ENCODE peak calls at places on chromosomes 11 and 22, in nine cellular contexts. P is IMR-90, H is ovary, U is K562, W is esophagus squamous epithelium, G is erythroblast, D is uterus, T is tibial nerve, A is spleen. Y is an unnamed sample.

GRCh38 chr22:46044718-46045458 is 67.9 kb upstream of the WNT7B start:
- DNase-seq in G (no peak), H (peak), A (peak), T (no peak), W (no peak), U (no peak), D (peak), P (no peak), Y (no peak)

GRCh38 chr11:32870676-32871075 is 21.9 kb upstream of the QSER1 start:
- DNase-seq in H (no peak), G (peak), A (no peak), U (peak), P (no peak), W (no peak), T (no peak), D (no peak), Y (no peak)

GRCh38 chr11:118136826-118137225 is 15.8 kb downstream of the SCN4B start:
- DNase-seq in U (no peak), D (no peak), T (no peak), W (no peak), P (no peak), H (no peak), G (no peak), A (no peak), Y (no peak)

GRCh38 chr11:74327076-74327475 is 15.6 kb upstream of the P4HA3 start:
- DNase-seq in A (no peak), T (no peak), G (no peak), P (no peak), D (no peak), W (no peak), U (no peak), H (no peak), Y (no peak)

GRCh38 chr11:4480577-4481539 is 1.6 kb upstream of the OR52K1 start:
- DNase-seq in U (no peak), W (no peak), G (no peak), T (no peak), A (no peak), H (no peak), P (no peak), D (no peak), Y (no peak)

GRCh38 chr11:122843281-122844150 is 5.2 kb downstream of the CRTAM start:
- DNase-seq in U (no peak), H (no peak), P (no peak), W (no peak), G (no peak), D (no peak), A (no peak), T (no peak), Y (no peak)

GRCh38 chr11:118295834-118296454 is 8.6 kb upstream of the CD3E start:
- DNase-seq in W (no peak), G (peak), A (no peak), D (no peak), P (peak), T (no peak), H (no peak), U (no peak), Y (no peak)

GRCh38 chr11:23405350-23405937 is 545.2 kb upstream of the CCDC179 start:
- DNase-seq in A (peak), H (no peak), G (no peak), P (no peak), U (no peak), T (no peak), W (no peak), D (no peak), Y (no peak)

GRCh38 chr11:74713686-74714085 is 17.5 kb downstream of the CHRDL2 start:
- DNase-seq in A (no peak), H (no peak), T (no peak), D (no peak), P (no peak), G (no peak), W (no peak), U (no peak), Y (no peak)

GRCh38 chr11:114279778-114280532 is 16.2 kb upstream of the NNMT start:
- DNase-seq in G (no peak), W (no peak), D (no peak), A (no peak), T (no peak), P (peak), U (no peak), H (no peak), Y (peak)

GRCh38 chr11:16777576-16777975 is 39.1 kb downstream of the C11orf58 start:
- DNase-seq in T (no peak), H (no peak), P (no peak), U (no peak), G (no peak), D (no peak), A (peak), W (no peak), Y (no peak)

GRCh38 chr11:26028294-26028954 is 303.5 kb upstream of the ANO3 start:
- DNase-seq in H (no peak), D (no peak), A (no peak), T (no peak), U (no peak), W (no peak), P (peak), G (no peak), Y (no peak)

GRCh38 chr22:31754813-31755212 is 994 bp downstream of the DEPDC5 start:
- DNase-seq in W (no peak), A (no peak), T (no peak), G (peak), U (no peak), P (no peak), H (no peak), D (no peak), Y (no peak)

GRCh38 chr11:819129-819931 is 616 bp downstream of the PNPLA2 start:
- DNase-seq in P (peak), G (peak), A (peak), H (peak), D (peak), T (peak), U (peak), W (peak), Y (no peak)

GRCh38 chr11:818396-819128 is at the start of gene PNPLA2:
- DNase-seq in U (no peak), W (no peak), D (peak), T (no peak), G (no peak), H (peak), P (no peak), A (peak), Y (no peak)

GRCh38 chr11:821513-822371 is 3.0 kb downstream of the PNPLA2 start:
- DNase-seq in T (no peak), A (no peak), H (no peak), P (no peak), W (no peak), D (no peak), U (no peak), G (no peak), Y (no peak)

GRCh38 chr11:820655-821512 is 2.2 kb downstream of the PNPLA2 start:
- DNase-seq in A (peak), G (no peak), W (no peak), T (no peak), U (no peak), D (no peak), P (peak), H (peak), Y (no peak)

DNA sequence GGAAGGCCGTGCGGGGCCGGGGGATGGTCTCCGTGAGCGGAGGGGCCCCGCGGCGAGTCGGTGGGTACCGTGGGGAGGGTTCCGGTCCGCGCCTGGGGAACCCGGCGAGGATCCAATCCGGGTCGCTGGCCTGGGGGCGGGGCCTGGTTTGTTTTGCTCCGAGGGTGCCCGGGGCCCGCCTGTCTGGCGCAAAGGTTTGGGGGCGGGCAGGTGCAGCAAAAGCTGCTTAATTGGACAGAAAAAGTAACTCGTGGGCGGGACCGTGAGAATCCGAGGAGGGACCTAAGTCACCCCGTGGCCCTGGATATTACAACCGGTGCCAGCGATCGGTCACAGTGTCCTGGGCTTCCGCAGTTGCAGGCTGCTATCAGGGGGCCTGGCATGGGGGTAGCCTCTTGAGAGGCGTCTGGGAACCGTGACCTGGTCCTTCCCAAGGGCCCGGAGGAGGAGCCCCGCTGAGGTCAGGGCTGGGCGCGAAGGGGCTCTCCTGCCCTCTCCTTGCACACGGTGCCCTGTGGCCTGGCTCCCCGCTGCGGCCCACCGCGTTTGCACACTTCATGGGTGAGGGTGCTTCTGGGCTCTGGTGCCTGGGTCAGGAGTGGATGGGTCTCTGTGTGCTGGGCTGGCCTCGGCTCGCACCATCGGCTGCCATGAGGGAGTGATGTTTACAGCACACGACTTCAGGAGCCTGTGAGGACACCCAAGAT is 1.4 kb downstream of the PNPLA2 start:
- DNase-seq in P (peak), H (peak), G (peak), D (peak), A (peak), T (peak), W (peak), U (peak), Y (no peak)
- TF ChIP-seq POLR2A in P (no peak), H (no peak), G (no peak), D (peak), A (no peak), T (no peak), W (no peak), U (no peak), Y (no peak)

GRCh38 chr11:107457558-107458271 is at the start of gene CWF19L2:
- DNase-seq in U (peak), W (peak), A (peak), G (peak), D (peak), P (peak), T (peak), H (peak), Y (no peak)
- TF ChIP-seq POLR2A in U (peak), W (peak), A (no peak), G (peak), D (peak), P (no peak), T (no peak), H (peak), Y (no peak)

DNA sequence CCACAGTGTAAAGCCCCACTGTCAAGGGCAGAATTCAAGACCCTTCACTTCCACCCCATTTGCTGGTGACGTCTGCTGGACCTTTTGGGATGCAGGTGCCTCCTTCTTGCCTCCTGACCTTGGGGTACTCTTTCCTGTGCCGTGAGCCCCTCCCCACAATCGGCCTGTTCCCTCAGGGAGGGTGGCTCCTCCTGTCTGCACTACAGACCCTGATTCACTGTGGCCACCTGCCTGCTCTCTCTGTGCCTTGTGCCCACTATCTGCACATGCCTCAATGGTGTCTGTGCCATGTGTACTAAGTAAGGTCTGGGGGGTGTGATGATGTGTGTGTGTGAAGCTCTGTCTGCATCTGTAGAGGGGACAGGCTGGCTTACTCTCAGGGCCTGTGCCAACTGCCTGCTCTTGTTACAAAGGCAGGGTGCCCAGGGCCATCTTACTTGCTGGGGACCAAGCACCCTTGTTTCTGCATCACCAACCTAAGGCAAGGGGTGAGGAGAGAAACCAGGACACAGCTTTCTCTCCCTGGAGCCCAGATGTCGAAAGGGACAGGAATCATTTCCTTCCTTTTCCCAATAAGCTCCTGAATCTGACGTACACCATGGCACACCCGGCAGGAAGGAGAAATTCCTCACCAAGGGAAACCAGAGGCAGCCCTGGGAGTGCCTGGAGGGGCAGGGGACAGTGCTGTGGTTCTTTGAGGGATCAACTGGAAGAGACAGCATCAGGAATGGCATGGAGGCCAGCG is 3.7 kb downstream of the PPM1F start:
- DNase-seq in H (no peak), A (peak), T (no peak), U (no peak), D (no peak), G (no peak), P (no peak), W (no peak), Y (no peak)
- TF ChIP-seq POLR2A in H (no peak), A (no peak), T (no peak), U (no peak), D (no peak), G (no peak), P (no peak), W (no peak), Y (no peak)

DNA sequence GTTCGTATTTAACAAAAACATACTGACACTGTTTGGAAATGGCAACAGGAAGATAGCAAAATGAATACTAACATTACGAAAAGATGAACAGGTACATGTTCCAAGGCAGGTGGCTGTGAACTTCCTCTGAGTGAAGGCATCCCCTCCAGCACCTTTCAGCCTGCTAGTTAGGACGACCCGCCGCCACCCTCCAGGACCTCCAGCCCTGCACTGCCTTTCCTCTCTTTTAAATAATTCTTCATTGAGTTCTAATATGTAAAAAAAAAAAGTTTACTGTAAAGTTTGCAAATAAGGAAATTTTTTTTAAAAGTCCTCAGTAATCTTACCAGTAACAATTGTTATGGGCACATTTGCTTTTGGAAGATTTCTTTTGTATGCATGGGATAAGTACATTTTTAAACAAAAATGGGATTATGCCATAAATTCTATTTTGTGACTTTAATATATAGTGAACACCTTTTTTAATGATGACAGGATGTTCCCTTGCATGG is 6.0 kb downstream of the NEAT1 start:
- DNase-seq in U (no peak), A (peak), H (peak), D (peak), P (no peak), G (no peak), T (no peak), W (no peak), Y (no peak)
- TF ChIP-seq POLR2A in U (no peak), A (peak), H (no peak), D (no peak), P (peak), G (no peak), T (no peak), W (peak), Y (no peak)

GRCh38 chr11:35295751-35296150 is 123.6 kb downstream of the SLC1A2 start:
- DNase-seq in U (no peak), H (no peak), W (no peak), A (no peak), D (no peak), T (no peak), G (no peak), P (no peak), Y (no peak)

GRCh38 chr11:35302388-35302787 is 117.0 kb downstream of the SLC1A2 start:
- DNase-seq in A (no peak), P (peak), T (no peak), W (no peak), U (no peak), G (no peak), D (no peak), H (no peak), Y (no peak)

GRCh38 chr11:35293034-35293433 is 126.3 kb downstream of the SLC1A2 start:
- DNase-seq in A (no peak), G (no peak), H (no peak), T (no peak), D (no peak), U (no peak), P (no peak), W (no peak), Y (no peak)

GRCh38 chr11:35293699-35294098 is 125.7 kb downstream of the SLC1A2 start:
- DNase-seq in T (no peak), U (no peak), G (no peak), P (no peak), D (no peak), H (no peak), A (no peak), W (no peak), Y (no peak)

DNA sequence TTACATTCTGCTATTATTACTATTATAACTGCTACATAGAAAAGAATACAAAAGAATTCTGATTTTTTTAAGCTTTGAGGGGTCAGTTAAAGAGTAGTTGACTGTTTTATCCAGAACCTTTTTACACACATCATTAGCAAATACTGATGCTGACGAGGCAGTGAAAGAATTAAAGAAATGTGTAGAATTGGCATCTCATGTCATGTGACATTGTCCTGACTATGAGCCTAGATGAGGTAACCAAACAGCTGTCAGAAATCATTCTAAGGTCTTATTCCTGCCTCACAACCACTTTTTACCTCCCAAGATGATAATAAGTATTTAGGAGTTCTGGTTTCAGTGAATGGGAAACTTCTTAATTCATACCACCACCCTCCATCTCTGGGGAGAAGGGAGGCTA is 121.0 kb downstream of the SLC1A2 start:
- DNase-seq in U (no peak), T (no peak), D (no peak), H (no peak), P (peak), G (no peak), W (no peak), A (no peak), Y (no peak)
- TF ChIP-seq POLR2A in U (no peak), T (no peak), D (no peak), H (no peak), P (no peak), G (no peak), W (no peak), A (no peak), Y (no peak)

GRCh38 chr11:9003573-9004309 is at the start of gene NRIP3:
- DNase-seq in P (peak), D (peak), T (peak), G (peak), W (peak), A (peak), H (peak), U (peak), Y (no peak)
- TF ChIP-seq POLR2A in P (peak), D (peak), T (peak), G (peak), W (peak), A (no peak), H (no peak), U (peak), Y (no peak)

GRCh38 chr11:9461760-9462134 is 935 bp downstream of the ZNF143 start:
- DNase-seq in D (no peak), U (no peak), P (peak), A (no peak), T (no peak), G (peak), W (no peak), H (no peak), Y (no peak)

GRCh38 chr11:9462172-9462799 is 1.5 kb downstream of the ZNF143 start:
- DNase-seq in T (no peak), U (no peak), D (no peak), A (peak), H (no peak), G (no peak), P (peak), W (no peak), Y (no peak)

GRCh38 chr11:9461068-9461759 is 402 bp downstream of the ZNF143 start:
- DNase-seq in D (peak), G (peak), P (peak), A (peak), W (peak), H (peak), T (peak), U (peak), Y (peak)

GRCh38 chr11:9459573-9460321 is 1.1 kb upstream of the ZNF143 start:
- DNase-seq in D (no peak), U (no peak), G (peak), W (no peak), H (peak), T (no peak), P (peak), A (peak), Y (no peak)

DNA sequence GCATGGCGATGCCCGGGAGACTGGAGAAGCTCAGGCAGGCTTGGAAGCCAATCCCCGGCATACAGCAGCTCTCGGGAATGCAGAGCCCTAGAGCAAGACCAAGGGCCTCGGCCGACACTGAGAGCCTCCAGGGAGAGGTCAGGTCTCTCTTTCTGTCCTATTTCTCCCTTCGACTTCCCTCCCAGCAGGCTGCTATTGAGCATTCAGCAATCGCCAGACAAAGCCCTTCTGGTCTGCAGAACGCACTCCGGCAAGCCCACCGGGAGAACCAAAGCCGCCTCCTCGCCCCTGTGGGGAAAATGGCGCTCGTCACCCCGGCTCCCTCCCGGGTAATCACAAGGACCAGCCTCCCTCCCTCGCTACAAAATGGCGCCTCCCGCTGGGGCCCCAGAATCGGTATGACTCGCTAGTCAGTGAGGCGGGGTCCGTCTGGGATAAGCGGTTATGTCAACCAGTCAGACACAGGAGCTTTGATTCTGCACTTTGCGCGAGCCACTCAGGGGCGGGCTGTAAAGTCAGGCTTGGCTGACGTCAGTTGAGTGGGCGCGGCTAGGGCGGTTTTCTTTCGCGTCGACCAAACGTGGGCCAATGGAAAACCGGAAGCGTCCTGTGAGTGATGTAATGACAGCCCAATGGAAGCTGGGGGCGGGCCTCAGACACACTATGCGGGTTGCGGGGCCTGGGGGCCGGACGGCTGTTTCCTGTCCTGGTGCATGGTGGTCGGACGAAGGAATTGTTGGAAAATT is at the start of gene ZNF143:
- DNase-seq in G (peak), A (peak), W (peak), T (peak), D (peak), H (peak), P (peak), U (peak), Y (peak)
- TF ChIP-seq POLR2A in G (peak), A (peak), W (peak), T (peak), D (peak), H (peak), P (no peak), U (peak), Y (no peak)